ENCODE peak calls at places on chromosomes 16 and 17, in eight cellular contexts. H is KG1, N is activated T-helper 1 cell treated with Interleukin-2 at 50 U/mL for 16 hours, Y is NCI-H460, Q is neural progenitor cell, E is spleen, J is lung microvascular endothelial cell, D is mesothelial cell of epicardium. T is an unnamed sample.

GRCh38 chr17:21211825-21212479 is 2.0 kb downstream of the TMEM11 start:
- DNase-seq in H (no peak), N (no peak), Y (no peak), Q (no peak), E (no peak), J (peak), D (no peak), T (no peak)

GRCh38 chr16:57813466-57813865 is 11.2 kb upstream of the KIFC3 start:
- DNase-seq in H (no peak), N (no peak), Y (no peak), Q (no peak), E (no peak), J (no peak), D (no peak), T (no peak)

GRCh38 chr16:51940183-51940582 is 606.8 kb downstream of the TOX3 start:
- DNase-seq in H (no peak), N (no peak), Y (no peak), Q (no peak), E (no peak), J (no peak), D (no peak), T (no peak)

GRCh38 chr16:65148804-65149203 is 26.9 kb upstream of the CDH11 start:
- DNase-seq in H (no peak), N (no peak), Y (no peak), Q (no peak), E (no peak), J (no peak), D (no peak), T (no peak)

GRCh38 chr16:57619133-57619605 is 9.3 kb upstream of the ADGRG1 start:
- DNase-seq in H (no peak), N (no peak), Y (no peak), Q (no peak), E (peak), J (no peak), D (no peak), T (peak)

GRCh38 chr17:48728232-48729231 is at the start of gene HOXB13:
- DNase-seq in H (no peak), N (no peak), Y (peak), Q (peak), E (no peak), J (peak), D (peak), T (no peak)

GRCh38 chr17:7745748-7746470 is 28.4 kb downstream of the DNAH2 start:
- DNase-seq in H (no peak), N (no peak), Y (peak), Q (no peak), E (no peak), J (peak), D (no peak), T (no peak)

GRCh38 chr17:81457917-81458555 is 54.6 kb downstream of the ACTG1 start:
- DNase-seq in H (no peak), N (no peak), Y (no peak), Q (no peak), E (no peak), J (no peak), D (no peak), T (no peak)

GRCh38 chr17:37844158-37844976 is 79.8 kb upstream of the TBC1D3K start:
- DNase-seq in H (no peak), N (peak), Y (peak), Q (peak), E (peak), J (peak), D (peak), T (peak)

T was measured in activated naive CD8-positive, alpha-beta T cell treated with anti-CD3 and anti-CD28 coated beads, Interleukin-2, amount 10 ng/mL, durations not matched to agents 7 days and 5 days.